ENCODE peak calls at places on chromosome 19, in five cellular contexts. One of them, this sample, is unnamed.

GRCh38 chr19:33898062-33898677 is 101.5 kb downstream of the KCTD15 start:
- DNase-seq in effector CD4-positive, alpha-beta T cell: no peak
- DNase-seq in mesothelial cell of epicardium: no peak
- DNase-seq in activated CD4-positive, alpha-beta T cell treated with anti-CD3 and anti-CD28 coated beads for 1 hour: no peak
- DNase-seq in fibroblast of mammary gland: no peak
- DNase-seq in this sample: no peak

GRCh38 chr19:4722671-4723464 is 774 bp downstream of the DPP9 start:
- DNase-seq in effector CD4-positive, alpha-beta T cell: no peak
- DNase-seq in mesothelial cell of epicardium: no peak
- DNase-seq in activated CD4-positive, alpha-beta T cell treated with anti-CD3 and anti-CD28 coated beads for 1 hour: no peak
- DNase-seq in fibroblast of mammary gland: peak; percentile 66
- DNase-seq in this sample: no peak

GRCh38 chr19:39645800-39646411 is 9.8 kb upstream of the LGALS16 start:
- DNase-seq in effector CD4-positive, alpha-beta T cell: no peak
- DNase-seq in mesothelial cell of epicardium: peak; percentile 57
- DNase-seq in activated CD4-positive, alpha-beta T cell treated with anti-CD3 and anti-CD28 coated beads for 1 hour: no peak
- DNase-seq in fibroblast of mammary gland: peak; percentile 16
- DNase-seq in this sample: no peak

GRCh38 chr19:16303755-16304154 is 20.9 kb upstream of the KLF2 start:
- DNase-seq in effector CD4-positive, alpha-beta T cell: no peak
- DNase-seq in mesothelial cell of epicardium: no peak
- DNase-seq in activated CD4-positive, alpha-beta T cell treated with anti-CD3 and anti-CD28 coated beads for 1 hour: no peak
- DNase-seq in fibroblast of mammary gland: no peak
- DNase-seq in this sample: no peak

GRCh38 chr19:13610042-13610691 is 103.9 kb upstream of the CACNA1A start:
- DNase-seq in effector CD4-positive, alpha-beta T cell: no peak
- DNase-seq in mesothelial cell of epicardium: no peak
- DNase-seq in activated CD4-positive, alpha-beta T cell treated with anti-CD3 and anti-CD28 coated beads for 1 hour: no peak
- DNase-seq in fibroblast of mammary gland: no peak
- DNase-seq in this sample: no peak

GRCh38 chr19:18379803-18380747 is 5.9 kb upstream of the GDF15 start:
- DNase-seq in effector CD4-positive, alpha-beta T cell: no peak
- DNase-seq in mesothelial cell of epicardium: no peak
- DNase-seq in activated CD4-positive, alpha-beta T cell treated with anti-CD3 and anti-CD28 coated beads for 1 hour: no peak
- DNase-seq in fibroblast of mammary gland: peak; percentile 98
- DNase-seq in this sample: no peak

GRCh38 chr19:15905026-15905425 is 7.2 kb upstream of the CYP4F2 start:
- DNase-seq in effector CD4-positive, alpha-beta T cell: no peak
- DNase-seq in mesothelial cell of epicardium: no peak
- DNase-seq in activated CD4-positive, alpha-beta T cell treated with anti-CD3 and anti-CD28 coated beads for 1 hour: no peak
- DNase-seq in fibroblast of mammary gland: no peak
- DNase-seq in this sample: no peak

GRCh38 chr19:34416021-34416545 is 11.9 kb downstream of the PDCD2L start:
- DNase-seq in effector CD4-positive, alpha-beta T cell: no peak
- DNase-seq in mesothelial cell of epicardium: no peak
- DNase-seq in activated CD4-positive, alpha-beta T cell treated with anti-CD3 and anti-CD28 coated beads for 1 hour: no peak
- DNase-seq in fibroblast of mammary gland: no peak
- DNase-seq in this sample: no peak

GRCh38 chr19:43486412-43486811 is 18.1 kb downstream of the PHLDB3 start:
- DNase-seq in effector CD4-positive, alpha-beta T cell: no peak
- DNase-seq in mesothelial cell of epicardium: no peak
- DNase-seq in activated CD4-positive, alpha-beta T cell treated with anti-CD3 and anti-CD28 coated beads for 1 hour: no peak
- DNase-seq in fibroblast of mammary gland: no peak
- DNase-seq in this sample: no peak

GRCh38 chr19:4390017-4390861 is 10.1 kb downstream of the SH3GL1 start:
- DNase-seq in effector CD4-positive, alpha-beta T cell: no peak
- DNase-seq in mesothelial cell of epicardium: no peak
- DNase-seq in activated CD4-positive, alpha-beta T cell treated with anti-CD3 and anti-CD28 coated beads for 1 hour: no peak
- DNase-seq in fibroblast of mammary gland: peak; percentile 62
- DNase-seq in this sample: no peak

GRCh38 chr19:41547569-41547968 is 28.4 kb upstream of the CEACAM21 start:
- DNase-seq in effector CD4-positive, alpha-beta T cell: no peak
- DNase-seq in mesothelial cell of epicardium: no peak
- DNase-seq in activated CD4-positive, alpha-beta T cell treated with anti-CD3 and anti-CD28 coated beads for 1 hour: no peak
- DNase-seq in fibroblast of mammary gland: no peak
- DNase-seq in this sample: no peak

GRCh38 chr19:16585808-16586476 is 13.7 kb upstream of the SLC35E1 start:
- DNase-seq in effector CD4-positive, alpha-beta T cell: peak; percentile 34
- DNase-seq in mesothelial cell of epicardium: no peak
- DNase-seq in activated CD4-positive, alpha-beta T cell treated with anti-CD3 and anti-CD28 coated beads for 1 hour: no peak
- DNase-seq in fibroblast of mammary gland: no peak
- DNase-seq in this sample: no peak

GRCh38 chr19:51016798-51017683 is 2.5 kb downstream of the KLK10 start:
- DNase-seq in effector CD4-positive, alpha-beta T cell: peak; percentile 5
- DNase-seq in mesothelial cell of epicardium: peak; percentile 73
- DNase-seq in activated CD4-positive, alpha-beta T cell treated with anti-CD3 and anti-CD28 coated beads for 1 hour: peak; percentile 33
- DNase-seq in fibroblast of mammary gland: peak; percentile 36
- DNase-seq in this sample: peak; percentile 3

GRCh38 chr19:42051166-42052115 is 18.6 kb downstream of the GRIK5 start:
- DNase-seq in effector CD4-positive, alpha-beta T cell: no peak
- DNase-seq in mesothelial cell of epicardium: no peak
- DNase-seq in activated CD4-positive, alpha-beta T cell treated with anti-CD3 and anti-CD28 coated beads for 1 hour: no peak
- DNase-seq in fibroblast of mammary gland: peak; percentile 6
- DNase-seq in this sample: no peak

GRCh38 chr19:28500982-28501633 is 711.8 kb downstream of the UQCRFS1 start:
- DNase-seq in effector CD4-positive, alpha-beta T cell: no peak
- DNase-seq in mesothelial cell of epicardium: no peak
- DNase-seq in activated CD4-positive, alpha-beta T cell treated with anti-CD3 and anti-CD28 coated beads for 1 hour: no peak
- DNase-seq in fibroblast of mammary gland: no peak
- DNase-seq in this sample: no peak

GRCh38 chr19:50387176-50387867 is 3.2 kb downstream of the POLD1 start:
- DNase-seq in effector CD4-positive, alpha-beta T cell: no peak
- DNase-seq in mesothelial cell of epicardium: no peak
- DNase-seq in activated CD4-positive, alpha-beta T cell treated with anti-CD3 and anti-CD28 coated beads for 1 hour: no peak
- DNase-seq in fibroblast of mammary gland: peak; percentile 76
- DNase-seq in this sample: no peak

GRCh38 chr19:5394907-5395505 is 54.4 kb upstream of the PTPRS start:
- DNase-seq in effector CD4-positive, alpha-beta T cell: no peak
- DNase-seq in mesothelial cell of epicardium: no peak
- DNase-seq in activated CD4-positive, alpha-beta T cell treated with anti-CD3 and anti-CD28 coated beads for 1 hour: no peak
- DNase-seq in fibroblast of mammary gland: no peak
- DNase-seq in this sample: no peak

GRCh38 chr19:49613374-49613773 is 22.4 kb downstream of the PRR12 start:
- DNase-seq in effector CD4-positive, alpha-beta T cell: no peak
- DNase-seq in mesothelial cell of epicardium: no peak
- DNase-seq in activated CD4-positive, alpha-beta T cell treated with anti-CD3 and anti-CD28 coated beads for 1 hour: no peak
- DNase-seq in fibroblast of mammary gland: peak; percentile 72
- DNase-seq in this sample: no peak

GRCh38 chr19:35751839-35752745 is 3.7 kb downstream of the LIN37 start:
- DNase-seq in effector CD4-positive, alpha-beta T cell: no peak
- DNase-seq in mesothelial cell of epicardium: no peak
- DNase-seq in activated CD4-positive, alpha-beta T cell treated with anti-CD3 and anti-CD28 coated beads for 1 hour: no peak
- DNase-seq in fibroblast of mammary gland: no peak
- DNase-seq in this sample: no peak

GRCh38 chr19:2207991-2208860 is 27.9 kb downstream of the PLEKHJ1 start:
- DNase-seq in effector CD4-positive, alpha-beta T cell: no peak
- DNase-seq in mesothelial cell of epicardium: no peak
- DNase-seq in activated CD4-positive, alpha-beta T cell treated with anti-CD3 and anti-CD28 coated beads for 1 hour: no peak
- DNase-seq in fibroblast of mammary gland: peak; percentile 74
- DNase-seq in this sample: no peak

GRCh38 chr19:51294211-51294976 is 17.1 kb upstream of the IGLON5 start:
- DNase-seq in effector CD4-positive, alpha-beta T cell: no peak
- DNase-seq in mesothelial cell of epicardium: no peak
- DNase-seq in activated CD4-positive, alpha-beta T cell treated with anti-CD3 and anti-CD28 coated beads for 1 hour: no peak
- DNase-seq in fibroblast of mammary gland: no peak
- DNase-seq in this sample: no peak

GRCh38 chr19:10625003-10625761 is at the start of gene SLC44A2:
- DNase-seq in effector CD4-positive, alpha-beta T cell: no peak
- DNase-seq in mesothelial cell of epicardium: peak; percentile 85
- DNase-seq in activated CD4-positive, alpha-beta T cell treated with anti-CD3 and anti-CD28 coated beads for 1 hour: no peak
- DNase-seq in fibroblast of mammary gland: peak; percentile 36
- DNase-seq in this sample: no peak

GRCh38 chr19:5071579-5071978 is 102.7 kb downstream of the KDM4B start:
- DNase-seq in effector CD4-positive, alpha-beta T cell: no peak
- DNase-seq in mesothelial cell of epicardium: no peak
- DNase-seq in activated CD4-positive, alpha-beta T cell treated with anti-CD3 and anti-CD28 coated beads for 1 hour: no peak
- DNase-seq in fibroblast of mammary gland: no peak
- DNase-seq in this sample: no peak

GRCh38 chr19:4206818-4207484 is 22.4 kb upstream of the EBI3 start:
- DNase-seq in effector CD4-positive, alpha-beta T cell: no peak
- DNase-seq in mesothelial cell of epicardium: no peak
- DNase-seq in activated CD4-positive, alpha-beta T cell treated with anti-CD3 and anti-CD28 coated beads for 1 hour: no peak
- DNase-seq in fibroblast of mammary gland: peak; percentile 28
- DNase-seq in this sample: no peak

GRCh38 chr19:10021446-10021845 is 8.2 kb downstream of the RDH8 start:
- DNase-seq in effector CD4-positive, alpha-beta T cell: no peak
- DNase-seq in mesothelial cell of epicardium: no peak
- DNase-seq in activated CD4-positive, alpha-beta T cell treated with anti-CD3 and anti-CD28 coated beads for 1 hour: no peak
- DNase-seq in fibroblast of mammary gland: no peak
- DNase-seq in this sample: no peak

GRCh38 chr19:39830847-39831246 is 3.1 kb downstream of the DYRK1B start:
- DNase-seq in effector CD4-positive, alpha-beta T cell: no peak
- DNase-seq in mesothelial cell of epicardium: no peak
- DNase-seq in activated CD4-positive, alpha-beta T cell treated with anti-CD3 and anti-CD28 coated beads for 1 hour: no peak
- DNase-seq in fibroblast of mammary gland: no peak
- DNase-seq in this sample: no peak

GRCh38 chr19:16315825-16316505 is 8.7 kb upstream of the KLF2 start:
- DNase-seq in effector CD4-positive, alpha-beta T cell: no peak
- DNase-seq in mesothelial cell of epicardium: no peak
- DNase-seq in activated CD4-positive, alpha-beta T cell treated with anti-CD3 and anti-CD28 coated beads for 1 hour: no peak
- DNase-seq in fibroblast of mammary gland: peak; percentile 99
- DNase-seq in this sample: no peak

GRCh38 chr19:4099054-4099764 is 24.7 kb downstream of the MAP2K2 start:
- DNase-seq in effector CD4-positive, alpha-beta T cell: no peak
- DNase-seq in mesothelial cell of epicardium: no peak
- DNase-seq in activated CD4-positive, alpha-beta T cell treated with anti-CD3 and anti-CD28 coated beads for 1 hour: no peak
- DNase-seq in fibroblast of mammary gland: peak; percentile 29
- DNase-seq in this sample: no peak

GRCh38 chr19:19372656-19373416 is 32.6 kb upstream of the GATAD2A start:
- DNase-seq in effector CD4-positive, alpha-beta T cell: no peak
- DNase-seq in mesothelial cell of epicardium: no peak
- DNase-seq in activated CD4-positive, alpha-beta T cell treated with anti-CD3 and anti-CD28 coated beads for 1 hour: no peak
- DNase-seq in fibroblast of mammary gland: peak; percentile 29
- DNase-seq in this sample: no peak

GRCh38 chr19:29614780-29615179 is 8.7 kb downstream of the POP4 start:
- DNase-seq in effector CD4-positive, alpha-beta T cell: no peak
- DNase-seq in mesothelial cell of epicardium: no peak
- DNase-seq in activated CD4-positive, alpha-beta T cell treated with anti-CD3 and anti-CD28 coated beads for 1 hour: no peak
- DNase-seq in fibroblast of mammary gland: no peak
- DNase-seq in this sample: no peak

This sample was measured in effector CD8-positive, alpha-beta T cell.